ENCODE peak calls at places on chromosomes 12 and 14, in nine cellular contexts. E, Z, O, N, X, H, M, A and U are unnamed samples.
A peak's percentile ranks its signal among the peaks of the same experiment; 100 is the strongest.

GRCh38 chr14:103078420-103078749 is 5.6 kb upstream of the LBHD2 start:
- DNase-seq in N (peak; percentile 79), E (peak; percentile 82), O (peak; percentile 85), X (peak; percentile 95), Z (peak; percentile 87), A (peak; percentile 82), H (peak; percentile 92), M (peak; percentile 76), U (peak; percentile 73)

GRCh38 chr14:77458249-77458950 is 507 bp downstream of the AHSA1 start:
- DNase-seq in Z (peak; percentile 67), N (peak; percentile 16), E (peak; percentile 63), M (peak; percentile 34), X (peak; percentile 94), O (no peak), H (peak; percentile 65), A (peak; percentile 46), U (no peak)

GRCh38 chr12:54033980-54034783 is 1.3 kb downstream of the HOXC5 start:
- DNase-seq in Z (no peak), E (peak; percentile 45), O (no peak), H (peak; percentile 58), A (no peak), N (no peak), X (no peak), M (no peak), U (no peak)

GRCh38 chr12:5505116-5505515 is 73.2 kb downstream of the NTF3 start:
- DNase-seq in Z (no peak), N (no peak), X (no peak), H (no peak), A (no peak), O (no peak), E (no peak), M (no peak), U (no peak)

GRCh38 chr12:5872745-5873144 is 72.3 kb downstream of the ANO2 start:
- DNase-seq in O (no peak), A (no peak), E (peak; percentile 4), Z (no peak), H (peak; percentile 21), N (peak; percentile 3), X (peak; percentile 47), M (no peak), U (no peak)

GRCh38 chr12:96070670-96071279 is 35.4 kb upstream of the LTA4H start:
- DNase-seq in N (no peak), Z (no peak), E (peak; percentile 7), M (no peak), A (no peak), H (peak; percentile 69), X (peak; percentile 73), O (no peak), U (no peak)

GRCh38 chr12:73531752-73532151 is 1005.9 kb upstream of the ATXN7L3B start:
- DNase-seq in A (no peak), O (no peak), X (no peak), N (no peak), E (peak; percentile 30), H (no peak), M (no peak), Z (no peak), U (no peak)

GRCh38 chr14:101006008-101006407 is 102.5 kb upstream of the RTL1 start:
- DNase-seq in A (peak; percentile 15), Z (no peak), O (no peak), M (no peak), H (no peak), E (no peak), X (peak; percentile 44), N (no peak), U (no peak)

GRCh38 chr12:89179983-89180382 is 172.3 kb downstream of the DUSP6 start:
- DNase-seq in X (no peak), A (no peak), O (no peak), H (no peak), Z (no peak), M (no peak), E (peak; percentile 51), N (peak; percentile 98), U (no peak)

GRCh38 chr12:8609061-8609570 is 3.5 kb downstream of the AICDA start:
- DNase-seq in Z (no peak), X (peak; percentile 76), H (peak; percentile 66), N (peak; percentile 60), O (no peak), E (peak; percentile 47), A (no peak), M (no peak), U (no peak)

GRCh38 chr12:20486233-20486632 is 117.9 kb downstream of the PDE3A start:
- DNase-seq in X (no peak), A (no peak), O (no peak), Z (no peak), H (peak; percentile 21), N (peak; percentile 49), E (no peak), M (no peak), U (no peak)

GRCh38 chr14:23631702-23632460 is 4.3 kb upstream of the DHRS2 start:
- DNase-seq in E (peak; percentile 60), A (peak; percentile 71), O (peak; percentile 71), M (peak; percentile 62), H (peak; percentile 92), X (peak; percentile 89), N (peak; percentile 85), Z (peak; percentile 79), U (peak; percentile 50)

GRCh38 chr12:104729610-104730446 is 228.3 kb downstream of the SLC41A2 start:
- DNase-seq in N (no peak), X (no peak), A (no peak), Z (no peak), H (no peak), M (no peak), E (no peak), O (no peak), U (no peak)

GRCh38 chr12:110743571-110744093 is 941 bp upstream of the PPP1CC start:
- DNase-seq in M (peak; percentile 43), Z (peak; percentile 60), N (no peak), H (peak; percentile 53), O (peak; percentile 72), A (peak; percentile 66), X (no peak), E (peak; percentile 64), U (no peak)

GRCh38 chr12:132921685-132922084 is 34.3 kb upstream of the CHFR start:
- DNase-seq in Z (no peak), M (no peak), N (no peak), A (no peak), H (peak; percentile 62), O (no peak), X (no peak), E (no peak), U (no peak)

GRCh38 chr12:121009744-121010143 is 6.5 kb downstream of the C12orf43 start:
- DNase-seq in N (peak; percentile 54), M (no peak), X (no peak), E (peak; percentile 51), H (peak; percentile 76), A (no peak), O (no peak), Z (no peak), U (no peak)

GRCh38 chr14:67579636-67580035 is 20.4 kb downstream of the PIGH start:
- DNase-seq in A (no peak), O (no peak), X (no peak), H (no peak), N (no peak), M (no peak), E (no peak), Z (no peak), U (no peak)

GRCh38 chr12:104457746-104458644 is 1.2 kb downstream of the CHST11 start:
- DNase-seq in O (peak; percentile 62), X (no peak), N (no peak), A (peak; percentile 45), Z (peak; percentile 60), M (no peak), E (peak; percentile 48), H (peak; percentile 66), U (peak; percentile 38)

GRCh38 chr14:74549588-74549987 is 56.0 kb downstream of the ISCA2 start:
- DNase-seq in X (peak; percentile 54), H (peak; percentile 29), N (peak; percentile 29), M (no peak), E (no peak), O (no peak), A (no peak), Z (peak; percentile 41), U (no peak)

GRCh38 chr12:124094733-124095132 is 121.7 kb downstream of the ZNF664 start:
- DNase-seq in Z (no peak), E (no peak), M (no peak), N (no peak), X (no peak), H (no peak), O (no peak), A (no peak), U (no peak)

DNA sequence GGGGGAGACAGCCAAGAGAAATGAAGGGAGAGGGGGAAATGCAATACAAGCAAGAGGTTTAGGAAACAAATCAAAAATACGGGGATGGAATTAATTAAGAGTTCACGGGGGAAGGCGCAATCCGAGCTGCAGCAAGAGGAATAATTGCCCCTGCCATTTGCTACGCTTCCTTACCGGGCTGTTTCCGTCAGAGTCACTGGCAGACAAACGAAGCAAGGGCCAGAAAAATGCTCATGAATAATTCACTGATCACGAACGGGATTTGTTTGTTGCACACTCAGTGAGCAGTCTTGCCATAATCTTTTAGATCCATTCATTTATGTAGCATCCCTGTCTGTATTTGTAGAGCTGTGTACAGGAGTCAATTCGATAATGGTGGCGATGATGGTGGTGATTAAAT is 39.0 kb downstream of the PLXNC1 start:
- DNase-seq in N (peak; percentile 32), A (no peak), E (no peak), Z (no peak), H (no peak), O (no peak), M (no peak), X (no peak), U (no peak)
- H3K4me3 ChIP-seq in N (no peak overlapping the region), A (no peak overlapping the region), E (peak overlapping the region; percentile 62), Z (no peak overlapping the region), H (peak overlapping the region; percentile 46), O (no peak overlapping the region), M (no peak overlapping the region), X (no peak overlapping the region), U (no peak overlapping the region)

GRCh38 chr14:95229749-95230148 is 72.4 kb upstream of the DICER1 start:
- DNase-seq in M (no peak), N (no peak), A (no peak), Z (no peak), O (no peak), X (peak; percentile 67), H (no peak), E (no peak), U (no peak)
- H3K36me3 ChIP-seq in M (no peaks in the 10 kb centered on the region), N (no peaks in the 10 kb centered on the region), A (no peaks in the 10 kb centered on the region), Z (no peaks in the 10 kb centered on the region), O (no peaks in the 10 kb centered on the region), X (no peaks in the 10 kb centered on the region), H (no peaks in the 10 kb centered on the region), E (peaks cover 11% of the 10 kb centered on the region), U (no peaks in the 10 kb centered on the region)

DNA sequence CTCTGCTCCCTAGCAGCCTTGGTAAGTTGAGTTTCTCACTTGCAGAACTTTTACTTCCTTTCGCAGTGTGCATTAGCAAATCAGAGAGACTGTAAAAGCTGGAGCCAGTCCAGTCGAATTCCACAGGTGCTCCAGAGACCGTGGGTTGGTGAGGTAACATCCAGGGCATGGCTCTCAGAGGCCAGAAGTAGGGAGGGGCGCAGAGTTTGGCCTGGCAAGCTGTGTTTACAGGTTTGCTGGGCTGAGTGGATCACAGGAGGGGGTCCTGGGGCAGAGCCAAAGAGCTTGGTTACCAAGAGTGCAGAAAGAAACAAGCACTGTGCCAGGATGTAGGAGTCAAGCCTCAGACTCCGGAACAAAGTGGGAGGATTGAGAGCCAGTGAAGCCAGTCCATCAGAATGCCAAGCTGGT is 10.2 kb upstream of the BHLHE41 start:
- DNase-seq in Z (no peak), E (no peak), O (peak; percentile 73), M (no peak), X (no peak), A (peak; percentile 89), N (no peak), H (no peak), U (no peak)
- H3K4me1 ChIP-seq in Z (no peaks in the 10 kb centered on the region), E (peaks cover 9% of the 10 kb centered on the region), O (no peaks in the 10 kb centered on the region), M (no peaks in the 10 kb centered on the region), X (peaks cover 14% of the 10 kb centered on the region), A (no peaks in the 10 kb centered on the region), N (no peaks in the 10 kb centered on the region), H (no peaks in the 10 kb centered on the region), U (no peaks in the 10 kb centered on the region)

GRCh38 chr12:117968084-117968789 is 553 bp downstream of the KSR2 start:
- DNase-seq in Z (no peak), N (no peak), M (no peak), A (no peak), H (peak; percentile 27), E (no peak), X (no peak), O (no peak), U (no peak)
- H3K4me3 ChIP-seq in Z (peak overlapping the region; percentile 31), N (peak overlapping the region; percentile 12), M (no peak overlapping the region), A (peak overlapping the region; percentile 22), H (peak overlapping the region; percentile 88), E (peak overlapping the region; percentile 59), X (peak overlapping the region; percentile 62), O (no peak overlapping the region), U (peak overlapping the region; percentile 50)